ENCODE peak calls at places on chromosomes 6 and 20, in seven cellular contexts. Z, D, Q, H, A, G and V are unnamed samples.

GRCh38 chr6:71012871-71013456 is 56.1 kb upstream of the B3GAT2 start:
- DNase-seq in Z (no peak), D (peak; percentile 65), Q (peak; percentile 26), H (peak; percentile 67), A (peak; percentile 50), G (peak; percentile 21), V (no peak)

GRCh38 chr6:142433419-142433818 is 131.6 kb downstream of the ADGRG6 start:
- DNase-seq in Z (no peak), D (no peak), Q (no peak), H (no peak), A (no peak), G (no peak), V (no peak)

GRCh38 chr6:113291751-113292445 is 565.2 kb upstream of the MARCKS start:
- DNase-seq in Z (no peak), D (peak; percentile 73), Q (peak; percentile 56), H (no peak), A (no peak), G (no peak), V (no peak)

GRCh38 chr6:161169690-161170089 is 104.2 kb downstream of the AGPAT4 start:
- DNase-seq in Z (no peak), D (peak; percentile 60), Q (peak; percentile 75), H (no peak), A (no peak), G (no peak), V (no peak)

GRCh38 chr6:5636210-5637030 is 370.3 kb downstream of the NRN1 start:
- DNase-seq in Z (no peak), D (no peak), Q (no peak), H (no peak), A (no peak), G (no peak), V (no peak)

GRCh38 chr20:61802721-61803311 is 262.9 kb downstream of the TAF4 start:
- DNase-seq in Z (no peak), D (no peak), Q (no peak), H (no peak), A (no peak), G (no peak), V (no peak)

GRCh38 chr20:58481541-58482021 is 33.6 kb downstream of the APCDD1L start:
- DNase-seq in Z (peak; percentile 58), D (peak; percentile 59), Q (no peak), H (peak; percentile 44), A (peak; percentile 80), G (no peak), V (peak; percentile 65)

GRCh38 chr6:73774311-73774766 is 78.3 kb downstream of the CD109 start:
- DNase-seq in Z (peak; percentile 34), D (peak; percentile 85), Q (peak; percentile 88), H (peak; percentile 2), A (no peak), G (no peak), V (no peak)

GRCh38 chr20:53078761-53079482 is 106.8 kb downstream of the TSHZ2 start:
- DNase-seq in Z (no peak), D (no peak), Q (peak; percentile 89), H (no peak), A (no peak), G (no peak), V (no peak)

GRCh38 chr20:62355527-62356142 is 11.5 kb downstream of the LAMA5 start:
- DNase-seq in Z (peak; percentile 72), D (no peak), Q (no peak), H (no peak), A (no peak), G (no peak), V (no peak)

GRCh38 chr6:87481936-87482335 is 9.2 kb downstream of the SLC35A1 start:
- DNase-seq in Z (no peak), D (peak; percentile 14), Q (no peak), H (no peak), A (no peak), G (no peak), V (no peak)

GRCh38 chr20:6533828-6534388 is 233.6 kb upstream of the BMP2 start:
- DNase-seq in Z (no peak), D (peak; percentile 91), Q (peak; percentile 99), H (no peak), A (no peak), G (no peak), V (no peak)

GRCh38 chr6:113586966-113587699 is 270.0 kb upstream of the MARCKS start:
- DNase-seq in Z (no peak), D (no peak), Q (no peak), H (peak; percentile 75), A (no peak), G (no peak), V (no peak)

GRCh38 chr20:4871486-4871885 is 129.8 kb downstream of the SLC23A2 start:
- DNase-seq in Z (no peak), D (no peak), Q (no peak), H (no peak), A (no peak), G (no peak), V (no peak)

GRCh38 chr6:137666202-137666774 is 172.1 kb upstream of the OLIG3 start:
- DNase-seq in Z (no peak), D (no peak), Q (no peak), H (no peak), A (no peak), G (no peak), V (no peak)

GRCh38 chr20:48711696-48712464 is 115.9 kb downstream of the PREX1 start:
- DNase-seq in Z (no peak), D (no peak), Q (no peak), H (no peak), A (no peak), G (no peak), V (no peak)

GRCh38 chr6:21109421-21110178 is 484.0 kb upstream of the SOX4 start:
- DNase-seq in Z (no peak), D (peak; percentile 57), Q (peak; percentile 93), H (no peak), A (no peak), G (no peak), V (no peak)

GRCh38 chr20:25067102-25067987 is 9.4 kb upstream of the ACSS1 start:
- DNase-seq in Z (peak; percentile 1), D (no peak), Q (no peak), H (no peak), A (no peak), G (no peak), V (no peak)

GRCh38 chr20:12925214-12925755 is 83.5 kb upstream of the SPTLC3 start:
- DNase-seq in Z (peak; percentile 34), D (peak; percentile 87), Q (peak; percentile 69), H (peak; percentile 82), A (peak; percentile 70), G (peak; percentile 15), V (peak; percentile 56)
- TF ChIP-seq CTCF in Z (peak; percentile 94), D (peak; percentile 92), Q (peak; percentile 99), H (peak; percentile 96), A (peak; percentile 85), G (peak; percentile 76), V (peak; percentile 81)

DNA sequence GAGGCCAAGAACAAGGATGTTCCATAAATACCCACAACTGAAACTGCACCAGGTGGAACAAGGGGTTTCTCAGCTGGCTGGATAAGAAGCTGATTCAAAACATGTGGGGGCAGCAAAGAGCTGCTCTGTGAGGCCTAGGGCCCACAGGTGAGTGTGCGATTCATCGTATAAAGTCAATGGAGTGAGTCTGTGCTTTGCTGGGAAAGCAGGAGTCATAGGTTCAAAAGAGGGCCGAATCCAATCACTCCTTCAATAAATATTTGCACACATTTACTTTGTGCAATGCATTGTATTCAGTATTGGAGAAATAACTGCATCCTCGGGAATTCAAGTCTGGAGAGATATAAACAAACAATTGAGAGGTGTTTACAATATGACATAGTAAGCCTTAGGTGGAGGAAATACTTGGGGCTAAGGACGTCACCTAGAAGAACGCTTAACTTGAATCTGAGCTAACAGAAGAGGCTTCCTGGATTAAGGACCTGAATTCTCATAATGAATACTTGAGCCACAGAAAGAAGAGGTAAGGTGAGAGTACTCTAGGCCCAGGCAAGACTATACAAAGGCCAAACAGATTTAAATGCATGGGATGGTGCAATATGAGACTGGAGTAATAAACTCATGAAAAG is 83.7 kb upstream of the TMEM30A start:
- DNase-seq in Z (no peak), D (no peak), Q (no peak), H (peak; percentile 72), A (no peak), G (no peak), V (peak; percentile 58)
- TF ChIP-seq CTCF in Z (peak; percentile 11), D (peak; percentile 26), Q (peak; percentile 25), H (peak; percentile 46), A (peak; percentile 56), G (peak; percentile 44), V (no peak)

DNA sequence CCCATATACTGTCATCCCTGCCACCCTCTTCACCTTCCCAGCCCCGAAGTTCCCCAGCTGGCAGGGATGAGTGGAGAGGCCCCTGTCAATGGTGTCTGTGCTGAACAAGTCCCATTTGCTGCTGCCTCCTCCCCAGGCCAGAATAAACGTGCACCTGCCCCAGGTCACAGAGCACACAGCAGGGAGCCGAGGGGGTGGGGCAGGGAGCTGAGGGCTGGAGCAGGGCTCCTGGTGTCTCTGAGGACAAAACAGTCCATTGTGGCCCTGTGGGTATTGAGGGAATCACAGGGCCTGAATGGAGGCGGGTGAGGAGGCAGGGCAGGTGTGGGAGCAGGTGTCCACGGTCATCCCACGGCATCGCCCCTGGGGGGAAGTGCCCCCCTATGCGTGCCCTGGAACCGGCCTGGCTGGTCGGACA is 55.8 kb downstream of the SNAI1 start:
- DNase-seq in Z (no peak), D (no peak), Q (no peak), H (no peak), A (no peak), G (no peak), V (no peak)
- TF ChIP-seq CTCF in Z (no peak), D (no peak), Q (no peak), H (no peak), A (no peak), G (no peak), V (no peak)

GRCh38 chr20:347640-348484 is 951 bp downstream of the NRSN2 start:
- DNase-seq in Z (peak; percentile 84), D (peak; percentile 96), Q (peak; percentile 84), H (peak; percentile 99), A (peak; percentile 98), G (no peak), V (peak; percentile 95)
- TF ChIP-seq CTCF in Z (no peak), D (no peak), Q (no peak), H (no peak), A (no peak), G (no peak), V (no peak)

GRCh38 chr6:41002168-41002567 is 36.9 kb downstream of the UNC5CL start:
- DNase-seq in Z (no peak), D (no peak), Q (no peak), H (no peak), A (no peak), G (no peak), V (no peak)

GRCh38 chr6:40998661-40999060 is 40.4 kb downstream of the UNC5CL start:
- DNase-seq in Z (no peak), D (no peak), Q (no peak), H (peak; percentile 44), A (no peak), G (no peak), V (no peak)

GRCh38 chr6:40997256-40997957 is 41.6 kb downstream of the UNC5CL start:
- DNase-seq in Z (peak; percentile 25), D (peak; percentile 53), Q (peak; percentile 78), H (peak; percentile 15), A (no peak), G (no peak), V (no peak)

GRCh38 chr6:41000248-41000647 is 38.8 kb downstream of the UNC5CL start:
- DNase-seq in Z (no peak), D (no peak), Q (no peak), H (no peak), A (no peak), G (no peak), V (no peak)

GRCh38 chr6:40999498-41000070 is 39.4 kb downstream of the UNC5CL start:
- DNase-seq in Z (peak; percentile 77), D (peak; percentile 47), Q (peak; percentile 20), H (peak; percentile 74), A (peak; percentile 36), G (peak; percentile 8), V (no peak)
- TF ChIP-seq CTCF in Z (peak; percentile 39), D (peak; percentile 48), Q (peak; percentile 11), H (peak; percentile 58), A (peak; percentile 59), G (peak; percentile 69), V (no peak)

GRCh38 chr6:89080281-89081128 is at the start of gene PNRC1:
- DNase-seq in Z (peak; percentile 100), D (peak; percentile 100), Q (peak; percentile 97), H (peak; percentile 100), A (peak; percentile 96), G (peak; percentile 98), V (peak; percentile 100)
- TF ChIP-seq CTCF in Z (no peak), D (no peak), Q (no peak), H (no peak), A (no peak), G (no peak), V (no peak)